ENCODE peak calls at places on chromosome 1, in four cellular contexts. One of them, this sample, is unnamed.

GRCh38 chr1:96365076-96365475 is 356.5 kb upstream of the PTBP2 start:
- DNase-seq in fibroblast of villous mesenchyme: no peak
- DNase-seq in left ventricle myocardium inferior: no peak
- DNase-seq in heart left ventricle: no peak
- DNase-seq in this sample: no peak

GRCh38 chr1:15525043-15525958 is 1.3 kb upstream of the CASP9 start:
- DNase-seq in fibroblast of villous mesenchyme: peak; percentile 11
- DNase-seq in left ventricle myocardium inferior: peak; percentile 99
- DNase-seq in heart left ventricle: no peak
- DNase-seq in this sample: peak; percentile 96

GRCh38 chr1:40153073-40153770 is 8.0 kb upstream of the RLF start:
- DNase-seq in fibroblast of villous mesenchyme: peak; percentile 74
- DNase-seq in left ventricle myocardium inferior: no peak
- DNase-seq in heart left ventricle: no peak
- DNase-seq in this sample: peak; percentile 55

GRCh38 chr1:32903991-32904776 is 3.0 kb upstream of the TMEM54 start:
- DNase-seq in fibroblast of villous mesenchyme: no peak
- DNase-seq in left ventricle myocardium inferior: no peak
- DNase-seq in heart left ventricle: no peak
- DNase-seq in this sample: no peak

GRCh38 chr1:101884621-101885020 is 112.1 kb downstream of the OLFM3 start:
- DNase-seq in fibroblast of villous mesenchyme: no peak
- DNase-seq in left ventricle myocardium inferior: no peak
- DNase-seq in heart left ventricle: no peak
- DNase-seq in this sample: no peak

GRCh38 chr1:49333946-49334345 is 557.3 kb upstream of the BEND5 start:
- DNase-seq in fibroblast of villous mesenchyme: peak; percentile 42
- DNase-seq in left ventricle myocardium inferior: no peak
- DNase-seq in heart left ventricle: no peak
- DNase-seq in this sample: peak; percentile 4

GRCh38 chr1:212597495-212597894 is 11.1 kb upstream of the ATF3 start:
- DNase-seq in fibroblast of villous mesenchyme: no peak
- DNase-seq in left ventricle myocardium inferior: no peak
- DNase-seq in heart left ventricle: no peak
- DNase-seq in this sample: no peak

GRCh38 chr1:50989694-50990093 is 19.6 kb downstream of the CDKN2C start:
- DNase-seq in fibroblast of villous mesenchyme: no peak
- DNase-seq in left ventricle myocardium inferior: no peak
- DNase-seq in heart left ventricle: no peak
- DNase-seq in this sample: no peak

GRCh38 chr1:158246650-158247049 is 7.6 kb upstream of the CD1A start:
- DNase-seq in fibroblast of villous mesenchyme: no peak
- DNase-seq in left ventricle myocardium inferior: no peak
- DNase-seq in heart left ventricle: no peak
- DNase-seq in this sample: no peak

GRCh38 chr1:207031016-207031415 is 1.5 kb downstream of the C1orf116 start:
- DNase-seq in fibroblast of villous mesenchyme: no peak
- DNase-seq in left ventricle myocardium inferior: no peak
- DNase-seq in heart left ventricle: no peak
- DNase-seq in this sample: no peak